ENCODE peak calls at places on chromosomes 12 and 14, in four cellular contexts. X, F, P and T are unnamed samples.

GRCh38 chr14:64768401-64769095 is 64.3 kb downstream of the PLEKHG3 start:
- DNase-seq in X (peak; percentile 62), F (no peak), P (no peak), T (no peak)

GRCh38 chr14:57136669-57137068 is 132.0 kb downstream of the EXOC5 start:
- DNase-seq in X (no peak), F (no peak), P (peak; percentile 34), T (peak; percentile 13)

GRCh38 chr12:18054925-18055324 is 35.1 kb downstream of the RERGL start:
- DNase-seq in X (no peak), F (no peak), P (no peak), T (no peak)

GRCh38 chr12:83434600-83434999 is 747.9 kb downstream of the TMTC2 start:
- DNase-seq in X (no peak), F (no peak), P (no peak), T (no peak)

GRCh38 chr12:5615760-5616159 is 183.9 kb downstream of the NTF3 start:
- DNase-seq in X (no peak), F (no peak), P (no peak), T (no peak)

GRCh38 chr12:107369679-107370078 is 276.3 kb upstream of the CRY1 start:
- DNase-seq in X (no peak), F (no peak), P (no peak), T (no peak)

GRCh38 chr14:104223101-104223809 is 84.9 kb downstream of the KIF26A start:
- DNase-seq in X (no peak), F (no peak), P (peak; percentile 72), T (no peak)

GRCh38 chr14:61476737-61477410 is 155.5 kb downstream of the PRKCH start:
- DNase-seq in X (no peak), F (peak; percentile 48), P (no peak), T (peak; percentile 25)

GRCh38 chr12:2049604-2050540 is 2.9 kb upstream of the CACNA1C start:
- DNase-seq in X (no peak), F (no peak), P (no peak), T (no peak)

GRCh38 chr14:74628418-74628817 is 16.4 kb upstream of the LTBP2 start:
- DNase-seq in X (no peak), F (no peak), P (no peak), T (no peak)

GRCh38 chr14:106308839-106309389 is 782.5 kb downstream of the TMEM121 start:
- DNase-seq in X (no peak), F (peak; percentile 82), P (no peak), T (no peak)

GRCh38 chr12:46659844-46660243 is 166.0 kb downstream of the SLC38A4 start:
- DNase-seq in X (no peak), F (no peak), P (no peak), T (no peak)

GRCh38 chr14:95133282-95133681 is 24.0 kb downstream of the DICER1 start:
- DNase-seq in X (no peak), F (no peak), P (no peak), T (no peak)